ENCODE peak calls at places on chromosome 1, in nine cellular contexts. I is neuronal stem cell; H is astrocyte of the cerebellum; T is H1; Q is right cardiac atrium; Z is NB4; X is stomach; W is HCT116; M is CD8-positive, alpha-beta T cell. B is an unnamed sample.

GRCh38 chr1:202159534-202160371 is 649 bp downstream of the PTPN7 start:
- DNase-seq in I (no peak), H (no peak), T (no peak), Q (no peak), Z (peak; percentile 85), X (no peak), W (no peak), M (peak; percentile 42), B (peak; percentile 62)

GRCh38 chr1:35932158-35932636 is 1.3 kb downstream of the AGO3 start:
- DNase-seq in I (no peak), H (no peak), T (no peak), Q (no peak), Z (peak; percentile 7), X (no peak), W (no peak), M (no peak), B (no peak)

GRCh38 chr1:186958520-186958919 is 129.8 kb downstream of the PLA2G4A start:
- DNase-seq in I (no peak), H (no peak), T (no peak), Q (no peak), Z (peak; percentile 28), X (no peak), W (no peak), M (no peak), B (no peak)

GRCh38 chr1:189141056-189141455 is 1336.6 kb downstream of the BRINP3 start:
- DNase-seq in I (no peak), H (no peak), T (no peak), Q (no peak), Z (no peak), X (no peak), W (no peak), M (no peak), B (no peak)

GRCh38 chr1:226129230-226129629 is 57.3 kb downstream of the ACBD3 start:
- DNase-seq in I (no peak), H (no peak), T (no peak), Q (no peak), Z (no peak), X (no peak), W (no peak), M (no peak), B (no peak)

GRCh38 chr1:151167116-151167515 is 1.2 kb downstream of the SCNM1 start:
- DNase-seq in I (no peak), H (no peak), T (no peak), Q (no peak), Z (no peak), X (no peak), W (no peak), M (no peak), B (no peak)

GRCh38 chr1:166848193-166848592 is 8.9 kb downstream of the POGK start:
- DNase-seq in I (no peak), H (no peak), T (no peak), Q (no peak), Z (no peak), X (no peak), W (no peak), M (no peak), B (no peak)

GRCh38 chr1:158112994-158113758 is 67.5 kb upstream of the CD1D start:
- DNase-seq in I (peak; percentile 47), H (no peak), T (no peak), Q (no peak), Z (peak; percentile 70), X (no peak), W (no peak), M (peak; percentile 14), B (no peak)

DNA sequence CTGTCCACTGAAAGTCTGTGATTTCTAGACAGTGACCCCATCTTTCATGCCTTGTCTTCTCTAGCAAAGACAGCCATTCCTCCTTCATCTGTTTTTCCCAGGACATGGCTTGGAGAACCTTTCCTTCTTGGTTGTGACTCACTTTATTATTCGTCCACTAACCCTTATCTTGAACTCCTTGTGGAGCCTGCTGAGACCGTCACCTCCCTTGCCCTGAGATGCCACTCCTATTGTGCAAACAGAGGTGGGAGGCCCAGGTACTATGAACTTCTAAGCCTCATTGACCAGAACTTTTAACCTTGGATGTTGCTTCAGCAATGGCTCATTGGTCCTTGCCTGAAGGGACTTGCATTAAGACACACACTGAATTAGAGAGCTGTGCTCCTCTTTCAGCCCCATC is 117.5 kb downstream of the FOXD2 start:
- DNase-seq in I (no peak), H (no peak), T (no peak), Q (no peak), Z (no peak), X (peak; percentile 52), W (peak; percentile 39), M (no peak), B (no peak)
- H3K4me3 ChIP-seq in I (no peak overlapping the region), H (no peak overlapping the region), T (no peak overlapping the region), Q (no peak overlapping the region), Z (no peak overlapping the region), X (no peak overlapping the region), W (no peak overlapping the region), M (no peak overlapping the region), B (no peak overlapping the region)

GRCh38 chr1:8259498-8260290 is 58.2 kb upstream of the SLC45A1 start:
- DNase-seq in I (no peak), H (peak; percentile 63), T (no peak), Q (no peak), Z (no peak), X (peak; percentile 91), W (peak; percentile 19), M (no peak), B (no peak)
- H3K4me3 ChIP-seq in I (no peak overlapping the region), H (no peak overlapping the region), T (no peak overlapping the region), Q (no peak overlapping the region), Z (no peak overlapping the region), X (no peak overlapping the region), W (no peak overlapping the region), M (no peak overlapping the region), B (no peak overlapping the region)

DNA sequence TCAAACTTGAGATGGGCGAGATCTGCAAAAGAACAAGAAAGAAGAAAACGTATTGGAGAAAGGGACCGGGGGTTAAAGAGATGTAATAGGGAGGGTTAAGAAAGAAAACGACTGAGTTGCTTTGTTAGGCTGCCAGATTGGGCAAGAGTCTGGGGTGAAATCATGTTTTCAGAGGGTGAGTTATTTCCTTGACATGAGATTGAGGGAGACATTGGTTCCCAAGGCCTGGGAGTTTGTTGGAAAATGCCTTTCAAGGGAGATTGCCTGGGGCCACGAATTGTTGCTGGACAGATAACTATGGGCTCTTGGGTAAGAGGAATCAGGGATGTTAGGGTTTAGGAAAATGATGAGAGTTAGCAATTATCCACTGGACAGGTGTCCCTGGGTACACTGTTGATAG is 776 bp upstream of the CADM3 start:
- DNase-seq in I (no peak), H (no peak), T (no peak), Q (peak; percentile 10), Z (no peak), X (no peak), W (no peak), M (no peak), B (no peak)
- H3K4me3 ChIP-seq in I (no peak overlapping the region), H (no peak overlapping the region), T (peak overlapping the region; percentile 99), Q (no peak overlapping the region), Z (no peak overlapping the region), X (no peak overlapping the region), W (no peak overlapping the region), M (no peak overlapping the region), B (no peak overlapping the region)

GRCh38 chr1:223410036-223410435 is 16.8 kb downstream of the CCDC185 start:
- DNase-seq in I (no peak), H (no peak), T (no peak), Q (no peak), Z (no peak), X (no peak), W (no peak), M (no peak), B (no peak)

GRCh38 chr1:223401873-223402789 is 8.9 kb downstream of the CCDC185 start:
- DNase-seq in I (no peak), H (peak; percentile 59), T (no peak), Q (no peak), Z (no peak), X (no peak), W (peak; percentile 24), M (no peak), B (no peak)

GRCh38 chr1:223403184-223403815 is 10.1 kb downstream of the CCDC185 start:
- DNase-seq in I (no peak), H (no peak), T (no peak), Q (no peak), Z (no peak), X (no peak), W (no peak), M (no peak), B (no peak)

GRCh38 chr1:223402790-223403142 is 9.6 kb downstream of the CCDC185 start:
- DNase-seq in I (no peak), H (no peak), T (no peak), Q (no peak), Z (no peak), X (no peak), W (no peak), M (no peak), B (no peak)

GRCh38 chr1:223405507-223405906 is 12.3 kb downstream of the CCDC185 start:
- DNase-seq in I (no peak), H (no peak), T (no peak), Q (no peak), Z (no peak), X (no peak), W (no peak), M (no peak), B (no peak)
- H3K4me3 ChIP-seq in I (no peak overlapping the region), H (no peak overlapping the region), T (no peak overlapping the region), Q (no peak overlapping the region), Z (no peak overlapping the region), X (no peak overlapping the region), W (no peak overlapping the region), M (no peak overlapping the region), B (no peak overlapping the region)

GRCh38 chr1:165763442-165763841 is 5.2 kb downstream of the TMCO1 start:
- DNase-seq in I (no peak), H (no peak), T (no peak), Q (no peak), Z (no peak), X (no peak), W (no peak), M (no peak), B (no peak)

GRCh38 chr1:165764277-165764676 is 4.4 kb downstream of the TMCO1 start:
- DNase-seq in I (no peak), H (no peak), T (no peak), Q (no peak), Z (no peak), X (no peak), W (no peak), M (no peak), B (no peak)

DNA sequence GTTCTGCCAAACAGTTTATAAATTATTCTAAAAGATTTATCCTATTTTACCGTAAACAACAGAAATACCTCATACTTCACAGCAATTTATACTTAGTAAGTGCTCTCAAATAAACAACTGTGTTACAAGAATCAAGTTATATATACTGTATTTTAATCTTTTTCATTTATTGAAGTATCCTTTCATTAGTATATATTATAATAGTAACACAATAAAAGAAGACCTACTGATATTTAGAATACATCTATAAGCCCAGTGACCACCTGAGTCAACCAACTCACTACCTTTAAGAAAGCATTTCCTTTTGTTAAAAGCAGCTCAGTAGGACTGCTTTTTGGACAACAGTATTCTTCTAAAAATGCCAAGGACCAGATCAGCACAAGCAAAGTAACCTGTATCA is 5.9 kb downstream of the TMCO1 start:
- DNase-seq in I (no peak), H (no peak), T (no peak), Q (no peak), Z (no peak), X (no peak), W (no peak), M (no peak), B (no peak)
- H3K4me3 ChIP-seq in I (no peak overlapping the region), H (no peak overlapping the region), T (no peak overlapping the region), Q (no peak overlapping the region), Z (no peak overlapping the region), X (no peak overlapping the region), W (no peak overlapping the region), M (no peak overlapping the region), B (no peak overlapping the region)

GRCh38 chr1:112369389-112370285 is 26.4 kb upstream of the CTTNBP2NL start:
- DNase-seq in I (peak; percentile 82), H (peak; percentile 49), T (peak; percentile 78), Q (peak; percentile 89), Z (peak; percentile 78), X (peak; percentile 89), W (peak; percentile 76), M (peak; percentile 77), B (peak; percentile 62)
- H3K4me3 ChIP-seq in I (no peak overlapping the region), H (no peak overlapping the region), T (no peak overlapping the region), Q (no peak overlapping the region), Z (no peak overlapping the region), X (no peak overlapping the region), W (no peak overlapping the region), M (no peak overlapping the region), B (no peak overlapping the region)